ENCODE peak calls at places on chromosomes 3 and 15, in seven cellular contexts. R is HFF-Myc, Q is transverse colon, U is cardiac fibroblast, B is activated T-cell treated with anti-CD3 and anti-CD28 coated beads for 24 hours, I is T-helper 2 cell, N is activated gamma-delta T cell treated with Interleukin-2 at 50 U/mL for 16 hours. F is an unnamed sample.

GRCh38 chr15:77418341-77419049 is 1.4 kb downstream of the PEAK1 start:
- DNase-seq in N (no peak), B (no peak), I (no peak), Q (no peak), U (peak), R (no peak), F (peak)

GRCh38 chr3:165669967-165670366 is 167.3 kb downstream of the BCHE start:
- DNase-seq in I (no peak), R (no peak), N (no peak), U (peak), Q (no peak), B (no peak), F (peak)

GRCh38 chr3:9168230-9168629 is 81.2 kb downstream of the SRGAP3 start:
- DNase-seq in Q (peak), N (no peak), I (no peak), B (peak), R (no peak), U (no peak), F (no peak)

GRCh38 chr15:67825880-67826716 is 789 bp downstream of the SKOR1 start:
- DNase-seq in B (no peak), Q (no peak), R (no peak), U (no peak), I (no peak), N (no peak), F (no peak)

GRCh38 chr3:106425021-106425420 is 556.2 kb upstream of the CBLB start:
- DNase-seq in R (peak), I (no peak), B (no peak), U (peak), N (no peak), Q (no peak), F (no peak)

GRCh38 chr15:52730594-52730993 is 51.4 kb upstream of the ATOSA start:
- DNase-seq in N (no peak), U (no peak), R (no peak), B (no peak), Q (no peak), I (no peak), F (no peak)

GRCh38 chr3:126313580-126314304 is 43.5 kb downstream of the KLF15 start:
- DNase-seq in U (peak), I (no peak), B (no peak), Q (no peak), N (no peak), R (no peak), F (no peak)

GRCh38 chr3:37590328-37591079 is 271.2 kb upstream of the CTDSPL start:
- DNase-seq in Q (peak), R (no peak), N (no peak), B (no peak), U (peak), I (no peak), F (peak)

GRCh38 chr3:185687479-185687878 is 101.4 kb downstream of the SENP2 start:
- DNase-seq in B (no peak), R (no peak), Q (no peak), U (peak), I (no peak), N (no peak), F (no peak)

F was measured in HT1080.